ENCODE peak calls at places on chromosomes 5 and 9, in ten cellular contexts. One of them, this sample, is unnamed.

GRCh38 chr5:79076819-79077218 is 7.3 kb downstream of the BHMT2 start:
- DNase-seq in CD8-positive, alpha-beta T cell: no peak
- DNase-seq in heart left ventricle: no peak
- DNase-seq in vagina: no peak
- DNase-seq in sigmoid colon: no peak
- DNase-seq in keratinocyte: no peak
- DNase-seq in ovary: no peak
- DNase-seq in RWPE1: no peak
- DNase-seq in astrocyte: no peak
- DNase-seq in AG04450: no peak
- DNase-seq in this sample: no peak

GRCh38 chr5:172171118-172171775 is 16.8 kb downstream of the STK10 start:
- DNase-seq in CD8-positive, alpha-beta T cell: no peak
- DNase-seq in heart left ventricle: no peak
- DNase-seq in vagina: no peak
- DNase-seq in sigmoid colon: no peak
- DNase-seq in keratinocyte: no peak
- DNase-seq in ovary: no peak
- DNase-seq in RWPE1: no peak
- DNase-seq in astrocyte: no peak
- DNase-seq in AG04450: no peak
- DNase-seq in this sample: no peak

GRCh38 chr5:1910861-1911772 is 28.4 kb upstream of the IRX4 start:
- DNase-seq in CD8-positive, alpha-beta T cell: no peak
- DNase-seq in heart left ventricle: no peak
- DNase-seq in vagina: no peak
- DNase-seq in sigmoid colon: peak
- DNase-seq in keratinocyte: no peak
- DNase-seq in ovary: no peak
- DNase-seq in RWPE1: no peak
- DNase-seq in astrocyte: no peak
- DNase-seq in AG04450: no peak
- DNase-seq in this sample: no peak

GRCh38 chr5:164362021-164362420 is 856.6 kb downstream of the MAT2B start:
- DNase-seq in CD8-positive, alpha-beta T cell: no peak
- DNase-seq in heart left ventricle: no peak
- DNase-seq in vagina: no peak
- DNase-seq in sigmoid colon: no peak
- DNase-seq in keratinocyte: no peak
- DNase-seq in ovary: no peak
- DNase-seq in RWPE1: no peak
- DNase-seq in astrocyte: no peak
- DNase-seq in AG04450: no peak
- DNase-seq in this sample: no peak

GRCh38 chr9:16871358-16872151 is 1.1 kb upstream of the BNC2 start:
- DNase-seq in CD8-positive, alpha-beta T cell: no peak
- DNase-seq in heart left ventricle: peak
- DNase-seq in vagina: no peak
- DNase-seq in sigmoid colon: peak
- DNase-seq in keratinocyte: peak
- DNase-seq in ovary: peak
- DNase-seq in RWPE1: peak
- DNase-seq in astrocyte: peak
- DNase-seq in AG04450: no peak
- DNase-seq in this sample: peak

GRCh38 chr9:80134487-80134886 is 562.7 kb downstream of the TLE4 start:
- DNase-seq in CD8-positive, alpha-beta T cell: no peak
- DNase-seq in heart left ventricle: no peak
- DNase-seq in vagina: no peak
- DNase-seq in sigmoid colon: no peak
- DNase-seq in keratinocyte: no peak
- DNase-seq in ovary: no peak
- DNase-seq in RWPE1: no peak
- DNase-seq in astrocyte: no peak
- DNase-seq in AG04450: no peak
- DNase-seq in this sample: no peak

GRCh38 chr9:94656190-94656589 is 16.9 kb upstream of the FBP1 start:
- DNase-seq in CD8-positive, alpha-beta T cell: peak
- DNase-seq in heart left ventricle: no peak
- DNase-seq in vagina: no peak
- DNase-seq in sigmoid colon: no peak
- DNase-seq in keratinocyte: no peak
- DNase-seq in ovary: no peak
- DNase-seq in RWPE1: no peak
- DNase-seq in astrocyte: no peak
- DNase-seq in AG04450: no peak
- DNase-seq in this sample: no peak

GRCh38 chr9:93183663-93184438 is at the start of gene WNK2:
- DNase-seq in CD8-positive, alpha-beta T cell: peak
- DNase-seq in heart left ventricle: no peak
- DNase-seq in vagina: no peak
- DNase-seq in sigmoid colon: no peak
- DNase-seq in keratinocyte: no peak
- DNase-seq in ovary: no peak
- DNase-seq in RWPE1: peak
- DNase-seq in astrocyte: no peak
- DNase-seq in AG04450: no peak
- DNase-seq in this sample: no peak

GRCh38 chr5:175344331-175345200 is 99.4 kb downstream of the DRD1 start:
- DNase-seq in CD8-positive, alpha-beta T cell: no peak
- DNase-seq in heart left ventricle: no peak
- DNase-seq in vagina: no peak
- DNase-seq in sigmoid colon: no peak
- DNase-seq in keratinocyte: peak
- DNase-seq in ovary: no peak
- DNase-seq in RWPE1: peak
- DNase-seq in astrocyte: peak
- DNase-seq in AG04450: no peak
- DNase-seq in this sample: no peak

GRCh38 chr5:103456476-103456875 is 106.1 kb downstream of the NUDT12 start:
- DNase-seq in CD8-positive, alpha-beta T cell: no peak
- DNase-seq in heart left ventricle: no peak
- DNase-seq in vagina: no peak
- DNase-seq in sigmoid colon: no peak
- DNase-seq in keratinocyte: no peak
- DNase-seq in ovary: no peak
- DNase-seq in RWPE1: no peak
- DNase-seq in astrocyte: no peak
- DNase-seq in AG04450: no peak
- DNase-seq in this sample: no peak

GRCh38 chr5:54383225-54383624 is 72.3 kb upstream of the HSPB3 start:
- DNase-seq in CD8-positive, alpha-beta T cell: no peak
- DNase-seq in heart left ventricle: no peak
- DNase-seq in vagina: no peak
- DNase-seq in sigmoid colon: no peak
- DNase-seq in keratinocyte: no peak
- DNase-seq in ovary: no peak
- DNase-seq in RWPE1: no peak
- DNase-seq in astrocyte: no peak
- DNase-seq in AG04450: no peak
- DNase-seq in this sample: no peak

DNA sequence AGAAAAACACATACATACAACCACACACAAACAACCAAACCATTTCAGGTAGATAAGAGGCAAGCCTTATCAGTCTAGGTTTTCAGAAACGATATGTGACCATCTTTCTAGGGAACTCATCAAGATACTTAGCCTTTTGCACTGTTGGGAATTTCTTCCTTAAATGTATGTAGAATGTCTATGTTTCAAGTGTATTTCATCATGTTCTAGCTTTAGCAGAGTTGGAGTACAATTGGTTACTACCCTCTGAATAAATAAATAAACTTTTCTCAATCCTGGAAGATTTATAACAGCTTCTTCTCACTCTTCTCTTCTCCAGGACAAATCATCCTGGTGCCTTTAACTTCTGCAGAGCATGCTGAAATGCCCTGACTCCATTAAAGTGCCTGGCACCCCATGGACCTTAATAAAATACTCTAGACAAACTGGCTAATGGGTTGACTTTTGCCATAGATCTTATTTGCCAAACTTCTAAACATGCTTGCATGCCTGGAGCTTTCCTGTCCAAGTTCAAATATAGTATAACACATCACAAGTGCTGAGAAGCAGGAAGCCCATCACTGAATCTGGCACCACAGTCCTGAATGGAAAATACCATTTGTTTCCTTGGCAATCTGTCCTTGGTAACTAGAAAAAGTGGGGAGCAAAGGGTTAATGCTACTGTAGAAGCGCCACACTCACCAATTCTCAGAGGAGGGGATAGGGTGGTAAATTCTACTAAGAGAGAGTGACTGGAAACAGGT is 33.1 kb upstream of the ZNF462 start:
- DNase-seq in CD8-positive, alpha-beta T cell: no peak
- DNase-seq in heart left ventricle: no peak
- DNase-seq in vagina: no peak
- DNase-seq in sigmoid colon: no peak
- DNase-seq in keratinocyte: no peak
- DNase-seq in ovary: no peak
- DNase-seq in RWPE1: no peak
- DNase-seq in astrocyte: no peak
- DNase-seq in AG04450: no peak
- DNase-seq in this sample: peak
- H3K27ac ChIP-seq in CD8-positive, alpha-beta T cell: no peak
- H3K27ac ChIP-seq in heart left ventricle: no peak
- H3K27ac ChIP-seq in vagina: peak
- H3K27ac ChIP-seq in sigmoid colon: peak
- H3K27ac ChIP-seq in keratinocyte: no peak
- H3K27ac ChIP-seq in ovary: no peak
- H3K27ac ChIP-seq in RWPE1: no peak
- H3K27ac ChIP-seq in astrocyte: no peak
- H3K27ac ChIP-seq in AG04450: no peak
- H3K27ac ChIP-seq in this sample: no peak

GRCh38 chr5:39423331-39423751 is 1.4 kb downstream of the DAB2 start:
- DNase-seq in CD8-positive, alpha-beta T cell: no peak
- DNase-seq in heart left ventricle: no peak
- DNase-seq in vagina: no peak
- DNase-seq in sigmoid colon: no peak
- DNase-seq in keratinocyte: no peak
- DNase-seq in ovary: no peak
- DNase-seq in RWPE1: no peak
- DNase-seq in astrocyte: peak
- DNase-seq in AG04450: no peak
- DNase-seq in this sample: no peak
- H3K27ac ChIP-seq in CD8-positive, alpha-beta T cell: no peak
- H3K27ac ChIP-seq in heart left ventricle: peak
- H3K27ac ChIP-seq in vagina: peak
- H3K27ac ChIP-seq in sigmoid colon: peak
- H3K27ac ChIP-seq in keratinocyte: no peak
- H3K27ac ChIP-seq in ovary: peak
- H3K27ac ChIP-seq in RWPE1: no peak
- H3K27ac ChIP-seq in astrocyte: peak
- H3K27ac ChIP-seq in AG04450: peak
- H3K27ac ChIP-seq in this sample: peak

GRCh38 chr5:148186248-148187003 is 16.4 kb upstream of the SPINK6 start:
- DNase-seq in CD8-positive, alpha-beta T cell: no peak
- DNase-seq in heart left ventricle: no peak
- DNase-seq in vagina: no peak
- DNase-seq in sigmoid colon: no peak
- DNase-seq in keratinocyte: peak
- DNase-seq in ovary: no peak
- DNase-seq in RWPE1: peak
- DNase-seq in astrocyte: peak
- DNase-seq in AG04450: no peak
- DNase-seq in this sample: peak
- H3K27ac ChIP-seq in CD8-positive, alpha-beta T cell: no peak
- H3K27ac ChIP-seq in heart left ventricle: no peak
- H3K27ac ChIP-seq in vagina: no peak
- H3K27ac ChIP-seq in sigmoid colon: no peak
- H3K27ac ChIP-seq in keratinocyte: peak
- H3K27ac ChIP-seq in ovary: no peak
- H3K27ac ChIP-seq in RWPE1: no peak
- H3K27ac ChIP-seq in astrocyte: no peak
- H3K27ac ChIP-seq in AG04450: no peak
- H3K27ac ChIP-seq in this sample: no peak

GRCh38 chr5:157949520-157949919 is 90.6 kb upstream of the CLINT1 start:
- DNase-seq in CD8-positive, alpha-beta T cell: no peak
- DNase-seq in heart left ventricle: no peak
- DNase-seq in vagina: no peak
- DNase-seq in sigmoid colon: no peak
- DNase-seq in keratinocyte: no peak
- DNase-seq in ovary: no peak
- DNase-seq in RWPE1: no peak
- DNase-seq in astrocyte: no peak
- DNase-seq in AG04450: no peak
- DNase-seq in this sample: no peak

GRCh38 chr5:157947156-157947555 is 88.2 kb upstream of the CLINT1 start:
- DNase-seq in CD8-positive, alpha-beta T cell: no peak
- DNase-seq in heart left ventricle: no peak
- DNase-seq in vagina: no peak
- DNase-seq in sigmoid colon: no peak
- DNase-seq in keratinocyte: no peak
- DNase-seq in ovary: no peak
- DNase-seq in RWPE1: no peak
- DNase-seq in astrocyte: no peak
- DNase-seq in AG04450: no peak
- DNase-seq in this sample: no peak

GRCh38 chr5:157951673-157952373 is 92.9 kb upstream of the CLINT1 start:
- DNase-seq in CD8-positive, alpha-beta T cell: no peak
- DNase-seq in heart left ventricle: no peak
- DNase-seq in vagina: no peak
- DNase-seq in sigmoid colon: no peak
- DNase-seq in keratinocyte: no peak
- DNase-seq in ovary: no peak
- DNase-seq in RWPE1: no peak
- DNase-seq in astrocyte: no peak
- DNase-seq in AG04450: no peak
- DNase-seq in this sample: no peak

GRCh38 chr5:157952374-157952685 is 93.4 kb upstream of the CLINT1 start:
- DNase-seq in CD8-positive, alpha-beta T cell: no peak
- DNase-seq in heart left ventricle: no peak
- DNase-seq in vagina: no peak
- DNase-seq in sigmoid colon: no peak
- DNase-seq in keratinocyte: no peak
- DNase-seq in ovary: no peak
- DNase-seq in RWPE1: no peak
- DNase-seq in astrocyte: peak
- DNase-seq in AG04450: no peak
- DNase-seq in this sample: no peak

DNA sequence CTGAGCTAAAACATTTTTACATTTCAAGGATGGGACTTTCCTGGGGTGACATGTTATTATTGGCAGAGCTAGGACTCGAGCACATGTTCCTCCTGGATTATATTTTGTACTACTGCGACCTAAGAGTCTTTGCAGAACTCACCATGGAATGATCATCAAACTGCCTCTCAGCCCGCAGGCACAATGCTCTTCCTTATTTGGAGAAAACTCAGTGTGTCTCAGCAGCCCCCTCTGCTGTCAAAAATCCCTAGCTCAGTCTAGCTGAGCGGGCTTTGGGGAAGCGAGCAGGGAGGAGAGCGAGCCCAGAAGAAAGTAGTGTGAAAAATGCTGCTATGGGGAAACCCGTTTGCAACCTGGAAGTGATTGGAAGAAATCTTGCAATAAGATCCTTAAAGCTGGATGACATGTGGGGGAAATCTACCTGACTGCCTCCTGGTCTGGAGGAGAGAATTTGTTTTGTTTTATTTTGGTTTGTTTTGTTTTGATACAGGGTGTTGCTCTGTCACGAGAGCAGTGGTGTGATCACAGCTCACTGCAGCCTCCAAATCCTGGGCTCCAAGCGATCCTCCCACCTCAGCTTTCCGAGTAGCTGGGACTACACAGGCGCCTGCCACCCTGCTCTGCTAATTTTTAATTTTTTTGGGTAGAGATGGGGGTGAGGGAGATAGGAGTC is 89.9 kb upstream of the CLINT1 start:
- DNase-seq in CD8-positive, alpha-beta T cell: peak
- DNase-seq in heart left ventricle: peak
- DNase-seq in vagina: no peak
- DNase-seq in sigmoid colon: peak
- DNase-seq in keratinocyte: peak
- DNase-seq in ovary: peak
- DNase-seq in RWPE1: peak
- DNase-seq in astrocyte: peak
- DNase-seq in AG04450: peak
- DNase-seq in this sample: peak
- H3K27ac ChIP-seq in CD8-positive, alpha-beta T cell: no peak
- H3K27ac ChIP-seq in heart left ventricle: no peak
- H3K27ac ChIP-seq in vagina: peak
- H3K27ac ChIP-seq in sigmoid colon: peak
- H3K27ac ChIP-seq in keratinocyte: no peak
- H3K27ac ChIP-seq in ovary: no peak
- H3K27ac ChIP-seq in RWPE1: no peak
- H3K27ac ChIP-seq in astrocyte: no peak
- H3K27ac ChIP-seq in AG04450: no peak
- H3K27ac ChIP-seq in this sample: peak